ENCODE peak calls at places on chromosomes 2 and 18, in seven cellular contexts. Q, L, R, Z, K, J and D are unnamed samples.

GRCh38 chr2:26614205-26615128 is 26.7 kb downstream of the CIB4 start:
- DNase-seq in Q (no peak), L (no peak), R (no peak), Z (no peak), K (no peak), J (no peak), D (no peak)

GRCh38 chr18:42784612-42785011 is 330.9 kb downstream of the RIT2 start:
- DNase-seq in Q (no peak), L (no peak), R (no peak), Z (no peak), K (no peak), J (no peak), D (no peak)

GRCh38 chr18:484749-485464 is 15.6 kb downstream of the COLEC12 start:
- DNase-seq in Q (no peak), L (no peak), R (no peak), Z (no peak), K (no peak), J (no peak), D (no peak)

GRCh38 chr2:19158899-19159298 is 199.5 kb downstream of the OSR1 start:
- DNase-seq in Q (no peak), L (no peak), R (no peak), Z (peak), K (no peak), J (no peak), D (no peak)

GRCh38 chr2:170305711-170306110 is 127.8 kb downstream of the MYO3B start:
- DNase-seq in Q (no peak), L (no peak), R (no peak), Z (no peak), K (no peak), J (no peak), D (no peak)

GRCh38 chr2:205868773-205869333 is 186.6 kb downstream of the NRP2 start:
- DNase-seq in Q (no peak), L (no peak), R (no peak), Z (peak), K (no peak), J (no peak), D (no peak)

GRCh38 chr2:192051533-192051932 is 143.2 kb downstream of the TMEFF2 start:
- DNase-seq in Q (no peak), L (no peak), R (no peak), Z (no peak), K (no peak), J (no peak), D (no peak)

GRCh38 chr2:23900927-23901322 is 26.0 kb downstream of the ATAD2B start:
- DNase-seq in Q (no peak), L (no peak), R (no peak), Z (peak), K (no peak), J (peak), D (no peak)

GRCh38 chr2:181806039-181806392 is 85.5 kb upstream of the ITPRID2 start:
- DNase-seq in Q (no peak), L (no peak), R (no peak), Z (no peak), K (no peak), J (peak), D (no peak)

GRCh38 chr2:203395858-203396257 is 67.7 kb downstream of the ABI2 start:
- DNase-seq in Q (no peak), L (no peak), R (no peak), Z (no peak), K (no peak), J (no peak), D (no peak)

GRCh38 chr2:175600024-175600831 is 401.8 kb downstream of the LNPK start:
- DNase-seq in Q (no peak), L (no peak), R (no peak), Z (peak), K (no peak), J (no peak), D (no peak)

GRCh38 chr2:23824777-23825212 is 102.1 kb downstream of the ATAD2B start:
- DNase-seq in Q (peak), L (no peak), R (peak), Z (peak), K (no peak), J (peak), D (no peak)

GRCh38 chr2:104378853-104379374 is 475.0 kb upstream of the POU3F3 start:
- DNase-seq in Q (no peak), L (no peak), R (peak), Z (peak), K (no peak), J (no peak), D (no peak)

GRCh38 chr2:23563673-23564617 is 179.0 kb downstream of the KLHL29 start:
- DNase-seq in Q (no peak), L (no peak), R (no peak), Z (peak), K (no peak), J (no peak), D (no peak)

GRCh38 chr2:237731663-237732062 is 66.9 kb upstream of the RBM44 start:
- DNase-seq in Q (no peak), L (no peak), R (peak), Z (peak), K (no peak), J (peak), D (no peak)

GRCh38 chr2:211802611-211803010 is 736.0 kb downstream of the ERBB4 start:
- DNase-seq in Q (no peak), L (no peak), R (no peak), Z (no peak), K (no peak), J (no peak), D (peak)

GRCh38 chr2:27284989-27285388 is 2.8 kb downstream of the TRIM54 start:
- DNase-seq in Q (no peak), L (no peak), R (no peak), Z (no peak), K (no peak), J (no peak), D (no peak)

GRCh38 chr2:124048664-124049063 is 23.6 kb downstream of the CNTNAP5 start:
- DNase-seq in Q (no peak), L (no peak), R (no peak), Z (no peak), K (no peak), J (no peak), D (no peak)

GRCh38 chr18:68662779-68663178 is 52.1 kb downstream of the TMX3 start:
- DNase-seq in Q (peak), L (no peak), R (no peak), Z (peak), K (no peak), J (peak), D (no peak)

GRCh38 chr2:200367155-200367554 is 60.7 kb downstream of the SPATS2L start:
- DNase-seq in Q (no peak), L (no peak), R (no peak), Z (no peak), K (no peak), J (peak), D (no peak)

GRCh38 chr2:218343591-218343990 is 13.1 kb upstream of the CATIP start:
- DNase-seq in Q (no peak), L (no peak), R (no peak), Z (no peak), K (no peak), J (no peak), D (no peak)

GRCh38 chr2:64049633-64050220 is 30.5 kb upstream of the VPS54 start:
- DNase-seq in Q (peak), L (peak), R (peak), Z (peak), K (peak), J (peak), D (peak)

GRCh38 chr2:144513388-144514100 is 6.4 kb downstream of the ZEB2 start:
- DNase-seq in Q (no peak), L (no peak), R (no peak), Z (no peak), K (no peak), J (no peak), D (no peak)

GRCh38 chr2:26352892-26353291 is 6.3 kb upstream of the ADGRF3 start:
- DNase-seq in Q (no peak), L (no peak), R (no peak), Z (no peak), K (no peak), J (peak), D (no peak)